ENCODE peak calls at places on chromosomes 4 and X, in five cellular contexts. I is mesenchymal stem cell, J is trophoblast cell, L is neuronal stem cell, W is H1. Y is an unnamed sample.
A peak's percentile ranks its signal among the peaks of the same experiment; 100 is the strongest.

GRCh38 chrX:85611926-85612325 is 232.5 kb upstream of the POF1B start:
- DNase-seq in I (peak; percentile 2), L (no peak), J (peak; percentile 24), W (no peak), Y (no peak)

GRCh38 chrX:34275710-34276109 is 143.6 kb upstream of the FAM47A start:
- DNase-seq in J (no peak), W (no peak), I (no peak), L (no peak), Y (no peak)

GRCh38 chrX:41518841-41519220 is 71.7 kb downstream of the NYX start:
- DNase-seq in J (no peak), L (no peak), I (no peak), W (no peak), Y (no peak)

GRCh38 chrX:151402719-151403390 is 5.8 kb downstream of the VMA21 start:
- DNase-seq in L (no peak), J (no peak), W (no peak), I (no peak), Y (peak; percentile 34)

GRCh38 chrX:67587946-67588624 is 44.3 kb downstream of the AR start:
- DNase-seq in I (no peak), L (no peak), J (no peak), W (no peak), Y (no peak)

GRCh38 chr4:120554086-120554485 is 368.4 kb downstream of the PRDM5 start:
- DNase-seq in W (no peak), I (no peak), J (no peak), L (no peak), Y (no peak)

GRCh38 chr4:162969194-162969593 is 197.5 kb downstream of the NAF1 start:
- DNase-seq in J (no peak), W (no peak), I (no peak), L (no peak), Y (no peak)

GRCh38 chrX:39327255-39327654 is 526.0 kb downstream of the MID1IP1 start:
- DNase-seq in L (no peak), W (no peak), J (no peak), I (no peak), Y (no peak)

GRCh38 chr4:102759835-102760644 is 728 bp downstream of the MANBA start:
- DNase-seq in J (peak; percentile 59), I (peak; percentile 90), W (no peak), L (peak; percentile 6), Y (no peak)

GRCh38 chr4:107906458-107907100 is 24.8 kb upstream of the CYP2U1 start:
- DNase-seq in L (no peak), W (peak; percentile 39), J (no peak), I (no peak), Y (no peak)

GRCh38 chrX:108699368-108699767 is 37.0 kb downstream of the IRS4 start:
- DNase-seq in L (peak; percentile 0), J (peak; percentile 65), I (peak; percentile 30), W (no peak), Y (no peak)

GRCh38 chrX:104921606-104922205 is 298.8 kb downstream of the TEX13A start:
- DNase-seq in L (no peak), I (no peak), W (no peak), J (peak; percentile 51), Y (no peak)

GRCh38 chr4:76641351-76641750 is 206.3 kb downstream of the SHROOM3 start:
- DNase-seq in L (no peak), J (no peak), I (no peak), W (no peak), Y (no peak)

GRCh38 chr4:141921293-141921692 is 284.9 kb downstream of the IL15 start:
- DNase-seq in I (no peak), W (no peak), L (no peak), J (no peak), Y (no peak)

GRCh38 chrX:136728393-136728792 is 52.3 kb downstream of the ARHGEF6 start:
- DNase-seq in I (no peak), W (no peak), L (no peak), J (no peak), Y (no peak)

GRCh38 chrX:136731207-136731782 is 49.4 kb downstream of the ARHGEF6 start:
- DNase-seq in I (no peak), J (no peak), W (no peak), L (no peak), Y (no peak)

GRCh38 chrX:136725446-136726104 is 55.2 kb downstream of the ARHGEF6 start:
- DNase-seq in I (peak; percentile 43), L (no peak), J (no peak), W (no peak), Y (no peak)
- H2BK12ac ChIP-seq in I (no peak overlapping the region), L (no peak overlapping the region), J (no peak overlapping the region), W (no peak overlapping the region), Y (no peak overlapping the region)

GRCh38 chr4:24913099-24913445 is 230 bp upstream of the CCDC149 start:
- DNase-seq in I (no peak), L (no peak), J (peak; percentile 5), W (no peak), Y (peak; percentile 56)

GRCh38 chr4:24910504-24910903 is 2.3 kb downstream of the CCDC149 start:
- DNase-seq in J (no peak), L (no peak), W (no peak), I (no peak), Y (no peak)

GRCh38 chr4:24915121-24915922 is 2.5 kb upstream of the CCDC149 start:
- DNase-seq in J (no peak), I (no peak), W (no peak), L (no peak), Y (peak; percentile 46)

GRCh38 chr4:24914460-24914859 is 1.6 kb upstream of the CCDC149 start:
- DNase-seq in L (no peak), I (no peak), W (no peak), J (no peak), Y (no peak)

DNA sequence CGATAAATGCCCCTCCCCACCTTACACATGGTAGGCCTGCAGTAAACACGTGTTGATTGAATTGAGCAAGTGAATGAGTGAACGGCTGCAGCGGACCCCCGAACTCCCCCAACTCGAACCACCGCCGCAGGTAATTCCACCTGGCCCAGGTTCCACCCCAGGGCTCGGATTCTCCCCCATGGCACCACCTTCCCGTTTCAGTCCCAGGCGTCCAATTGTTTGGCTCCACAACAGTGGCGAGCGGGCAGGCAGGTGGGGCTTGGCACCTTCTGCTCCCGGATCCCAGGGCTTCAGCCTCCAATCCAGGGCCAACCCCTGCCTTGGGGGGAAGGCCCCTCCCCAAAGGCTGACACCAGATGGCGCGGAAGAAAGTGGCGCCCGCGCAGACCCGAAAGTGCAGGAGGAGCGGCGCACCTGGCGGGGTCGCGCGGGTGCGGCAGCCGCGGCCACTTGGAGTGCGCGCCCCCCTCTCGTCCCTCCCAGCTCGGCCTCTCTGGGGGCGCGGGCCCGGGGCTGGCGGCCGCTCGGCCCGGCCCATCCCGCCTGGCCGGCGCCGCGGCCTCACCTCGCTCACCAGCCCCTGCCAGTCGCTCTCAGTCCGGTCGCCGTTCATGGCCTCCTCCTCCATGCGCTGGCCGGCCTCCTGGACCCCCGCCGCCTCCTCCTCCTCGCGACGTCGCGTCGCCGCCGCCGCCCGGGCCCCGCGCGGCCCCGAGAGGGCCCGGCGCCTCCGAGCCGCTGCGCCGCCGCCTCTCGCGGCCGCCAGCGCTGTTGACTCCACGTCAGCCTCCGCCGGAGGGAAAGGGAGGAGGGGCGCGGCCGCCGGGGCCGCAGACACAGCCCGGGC is at the start of gene CCDC149:
- DNase-seq in I (peak; percentile 64), W (peak; percentile 53), L (peak; percentile 51), J (peak; percentile 77), Y (peak; percentile 86)
- H3K18ac ChIP-seq in I (peak within 1 kb of the TSS; percentile 94), W (no peak within 1 kb of the TSS), L (peak within 1 kb of the TSS; percentile 96), J (peak within 1 kb of the TSS; percentile 70), Y (peak within 1 kb of the TSS; percentile 73)

GRCh38 chr4:80680934-80681333 is 345.4 kb downstream of the CFAP299 start:
- DNase-seq in L (no peak), I (no peak), W (no peak), J (no peak), Y (no peak)
- H2BK12ac ChIP-seq in L (no peak overlapping the region), I (no peak overlapping the region), W (no peak overlapping the region), J (no peak overlapping the region), Y (no peak overlapping the region)

DNA sequence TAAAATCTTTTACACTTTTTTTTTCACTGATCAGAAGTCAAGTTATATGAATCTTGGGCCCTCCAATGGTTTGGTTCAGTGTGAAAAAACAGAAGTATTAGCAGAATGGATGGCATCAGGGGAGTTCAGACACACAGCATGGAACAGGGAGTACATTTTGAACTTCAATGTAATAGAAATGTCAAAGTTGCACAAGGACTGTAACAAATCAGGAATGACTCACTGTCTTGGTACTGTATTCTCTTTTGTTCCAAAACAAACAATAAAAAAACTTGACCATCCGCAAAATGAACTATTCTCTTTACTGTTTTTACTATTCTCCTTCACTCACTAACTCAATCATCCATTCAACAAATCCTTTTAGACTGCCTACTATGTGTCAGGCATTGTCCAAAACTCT is 401.0 kb downstream of the FSTL5 start:
- DNase-seq in L (no peak), I (peak; percentile 45), W (no peak), J (no peak), Y (no peak)
- H3K18ac ChIP-seq in L (no peak overlapping the region), I (no peak overlapping the region), W (no peak overlapping the region), J (no peak overlapping the region), Y (no peak overlapping the region)

GRCh38 chrX:72169008-72169728 is 12.4 kb upstream of the PIN4 start:
- DNase-seq in J (no peak), L (no peak), I (no peak), W (no peak), Y (no peak)
- H2BK12ac ChIP-seq in J (no peak overlapping the region), L (no peak overlapping the region), I (no peak overlapping the region), W (no peak overlapping the region), Y (no peak overlapping the region)

DNA sequence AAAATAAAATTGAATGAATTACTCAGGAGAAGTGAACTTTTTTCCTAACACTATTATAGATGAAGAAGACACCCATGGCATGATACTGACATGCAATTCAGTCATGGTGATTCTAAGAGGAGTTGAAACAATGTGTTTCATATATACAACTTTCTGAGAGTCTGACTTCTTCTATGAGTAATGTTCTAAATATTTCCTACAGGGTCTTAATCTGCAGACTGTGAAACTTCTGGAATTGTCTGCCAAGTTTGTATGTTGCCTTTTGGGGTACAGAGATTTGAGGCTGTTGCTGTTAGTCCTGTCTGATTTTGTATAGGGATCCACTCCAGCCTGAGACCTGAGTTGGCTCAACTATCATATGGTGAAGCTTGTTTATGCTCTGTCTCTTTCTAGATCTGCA is 160.6 kb upstream of the GATB start:
- DNase-seq in L (no peak), I (peak; percentile 37), W (no peak), J (no peak), Y (no peak)
- H3K18ac ChIP-seq in L (no peak overlapping the region), I (no peak overlapping the region), W (no peak overlapping the region), J (no peak overlapping the region), Y (no peak overlapping the region)

DNA sequence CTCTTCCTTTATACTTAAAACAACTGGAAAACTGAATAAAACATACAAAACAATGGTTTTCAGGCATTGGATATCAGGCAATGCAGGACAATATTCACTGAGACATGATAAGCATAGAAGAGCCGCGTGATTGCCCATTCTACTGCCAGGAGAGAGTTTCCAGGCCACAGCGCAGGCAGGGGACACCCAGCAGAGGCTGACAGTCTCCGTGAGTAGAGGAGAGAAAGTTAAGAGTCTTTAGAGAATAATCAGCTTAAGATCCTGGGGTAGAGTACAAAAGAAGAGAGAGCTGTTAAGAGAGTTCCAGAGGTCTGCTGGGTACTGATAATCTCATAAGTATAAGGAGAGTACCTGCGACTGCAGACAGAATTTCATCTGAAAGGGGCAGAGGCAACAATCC is 18.4 kb upstream of the FRAS1 start:
- DNase-seq in W (no peak), L (no peak), J (no peak), I (no peak), Y (no peak)
- H2BK12ac ChIP-seq in W (no peak overlapping the region), L (no peak overlapping the region), J (no peak overlapping the region), I (no peak overlapping the region), Y (no peak overlapping the region)

GRCh38 chr4:87029356-87029755 is 94.5 kb downstream of the AFF1 start:
- DNase-seq in I (no peak), J (no peak), L (no peak), W (no peak), Y (no peak)
- H3K18ac ChIP-seq in I (no peak overlapping the region), J (no peak overlapping the region), L (no peak overlapping the region), W (no peak overlapping the region), Y (no peak overlapping the region)

Y was measured in H9.